ENCODE peak calls at places on chromosomes 13 and 19, in seven cellular contexts. C is esophagus muscularis mucosa; Q is H9; Y is naive thymus-derived CD4-positive, alpha-beta T cell; B is brain microvascular endothelial cell; V is MM.1S; X is tibial artery. L is an unnamed sample.

GRCh38 chr13:20669162-20669561 is 34.3 kb upstream of the IL17D start:
- DNase-seq in B (no peak), Q (no peak), X (no peak), V (peak), Y (no peak), C (no peak), L (no peak)

GRCh38 chr13:57631607-57632275 is at the start of gene PCDH17:
- DNase-seq in V (peak), X (peak), Q (peak), Y (no peak), C (no peak), B (peak), L (no peak)

GRCh38 chr19:36707134-36707533 is 19.7 kb downstream of the ZNF567 start:
- DNase-seq in V (no peak), Y (no peak), X (no peak), Q (no peak), B (no peak), C (no peak), L (no peak)

GRCh38 chr13:42720116-42720857 is 61.1 kb upstream of the FAM216B start:
- DNase-seq in V (no peak), B (peak), C (no peak), Q (no peak), X (no peak), Y (no peak), L (peak)

GRCh38 chr13:79451500-79451962 is 29.4 kb upstream of the NDFIP2 start:
- DNase-seq in B (peak), Y (peak), X (no peak), C (no peak), Q (peak), V (peak), L (peak)

GRCh38 chr13:50589651-50590054 is 253.8 kb downstream of the DLEU7 start:
- DNase-seq in C (no peak), B (peak), Y (no peak), X (no peak), Q (no peak), V (no peak), L (peak)

GRCh38 chr13:48493076-48493765 is 39.7 kb downstream of the RCBTB2 start:
- DNase-seq in Y (peak), C (no peak), B (no peak), V (no peak), X (no peak), Q (no peak), L (no peak)

GRCh38 chr19:16078311-16078758 is 2.0 kb downstream of the TPM4 start:
- DNase-seq in B (no peak), Q (no peak), X (peak), C (peak), V (peak), Y (no peak), L (peak)

GRCh38 chr13:28991764-28992163 is 171.6 kb downstream of the MTUS2 start:
- DNase-seq in C (no peak), X (no peak), B (no peak), Q (no peak), V (no peak), Y (no peak), L (no peak)

GRCh38 chr19:34960940-34961679 is 2.9 kb downstream of the ZNF792 start:
- DNase-seq in Q (no peak), Y (no peak), B (no peak), V (no peak), X (no peak), C (no peak), L (no peak)

GRCh38 chr19:39136225-39136940 is 10.8 kb downstream of the PAK4 start:
- DNase-seq in X (no peak), B (no peak), C (no peak), Y (no peak), V (no peak), Q (no peak), L (no peak)

DNA sequence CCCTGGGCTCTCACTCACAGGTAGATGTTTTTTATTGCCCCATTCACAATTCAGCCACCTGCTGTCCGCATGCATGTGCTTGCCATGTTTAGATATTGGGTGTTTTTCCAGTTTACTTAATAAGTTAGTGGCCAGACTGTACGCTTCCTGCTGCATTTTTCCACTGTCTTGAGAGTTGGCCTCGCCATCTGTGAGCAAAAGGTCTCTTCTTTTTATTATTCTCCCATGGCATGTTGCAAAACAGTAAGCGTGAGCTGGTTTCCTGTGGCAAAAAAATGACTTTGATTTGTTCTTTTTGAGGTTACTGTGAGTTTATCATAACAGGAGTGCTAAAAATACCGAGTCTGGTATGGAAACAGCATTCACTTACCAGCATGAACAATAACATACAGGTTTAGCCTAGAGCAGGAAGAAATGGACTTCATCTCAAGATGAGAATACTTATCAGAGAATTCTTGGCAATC is 46.0 kb downstream of the SAE1 start:
- DNase-seq in X (peak), V (no peak), Q (no peak), Y (peak), B (peak), C (no peak), L (no peak)
- H3K27ac ChIP-seq in X (peak), V (no peak), Q (no peak), Y (peak), B (peak), C (peak), L (no peak)

GRCh38 chr19:17555480-17555928 is at the start of gene COLGALT1:
- DNase-seq in X (peak), C (peak), B (peak), Y (peak), Q (peak), V (peak), L (peak)

GRCh38 chr19:17556995-17557394 is 1.5 kb downstream of the COLGALT1 start:
- DNase-seq in B (no peak), V (no peak), Q (no peak), X (no peak), C (no peak), Y (no peak), L (no peak)

GRCh38 chr19:17553256-17553655 is 2.2 kb upstream of the COLGALT1 start:
- DNase-seq in V (no peak), X (peak), B (peak), Q (peak), Y (no peak), C (no peak), L (peak)

GRCh38 chr19:17555929-17556813 is 722 bp downstream of the COLGALT1 start:
- DNase-seq in C (no peak), V (peak), B (peak), Q (peak), Y (no peak), X (peak), L (peak)

GRCh38 chr19:17554968-17555479 is 425 bp upstream of the COLGALT1 start:
- DNase-seq in V (no peak), Y (no peak), X (no peak), C (no peak), Q (no peak), B (no peak), L (no peak)
- H3K27ac ChIP-seq in V (no peak), Y (peak), X (peak), C (peak), Q (no peak), B (no peak), L (no peak)

GRCh38 chr13:87674143-87674772 is 3.1 kb downstream of the SLITRK5 start:
- DNase-seq in V (no peak), Q (peak), C (peak), B (no peak), X (no peak), Y (no peak), L (no peak)

GRCh38 chr13:87667686-87668085 is 3.5 kb upstream of the SLITRK5 start:
- DNase-seq in B (no peak), V (no peak), C (no peak), Y (no peak), X (no peak), Q (no peak), L (peak)

GRCh38 chr13:87671824-87672603 is 843 bp downstream of the SLITRK5 start:
- DNase-seq in X (no peak), V (no peak), Q (peak), B (no peak), Y (no peak), C (peak), L (no peak)

GRCh38 chr13:87669379-87669978 is 1.7 kb upstream of the SLITRK5 start:
- DNase-seq in B (no peak), V (peak), Y (no peak), Q (peak), C (no peak), X (no peak), L (peak)

GRCh38 chr13:87671031-87671823 is at the start of gene SLITRK5:
- DNase-seq in X (peak), V (peak), Q (peak), Y (peak), B (peak), C (peak), L (peak)
- H3K27ac ChIP-seq in X (no peak), V (peak), Q (no peak), Y (no peak), B (no peak), C (peak), L (no peak)

GRCh38 chr13:27619711-27620376 is 485 bp downstream of the LNX2 start:
- DNase-seq in Q (no peak), C (no peak), Y (peak), X (peak), B (peak), V (peak), L (peak)

GRCh38 chr13:27620377-27621115 is at the start of gene LNX2:
- DNase-seq in X (peak), Y (peak), Q (peak), B (peak), C (peak), V (peak), L (peak)

GRCh38 chr13:27621116-27621365 is 651 bp upstream of the POLR1D start:
- DNase-seq in Q (no peak), B (no peak), Y (no peak), C (no peak), X (no peak), V (no peak), L (no peak)

GRCh38 chr13:27619093-27619705 is 1.1 kb downstream of the LNX2 start:
- DNase-seq in B (no peak), C (no peak), Q (no peak), X (no peak), Y (no peak), V (no peak), L (peak)

DNA sequence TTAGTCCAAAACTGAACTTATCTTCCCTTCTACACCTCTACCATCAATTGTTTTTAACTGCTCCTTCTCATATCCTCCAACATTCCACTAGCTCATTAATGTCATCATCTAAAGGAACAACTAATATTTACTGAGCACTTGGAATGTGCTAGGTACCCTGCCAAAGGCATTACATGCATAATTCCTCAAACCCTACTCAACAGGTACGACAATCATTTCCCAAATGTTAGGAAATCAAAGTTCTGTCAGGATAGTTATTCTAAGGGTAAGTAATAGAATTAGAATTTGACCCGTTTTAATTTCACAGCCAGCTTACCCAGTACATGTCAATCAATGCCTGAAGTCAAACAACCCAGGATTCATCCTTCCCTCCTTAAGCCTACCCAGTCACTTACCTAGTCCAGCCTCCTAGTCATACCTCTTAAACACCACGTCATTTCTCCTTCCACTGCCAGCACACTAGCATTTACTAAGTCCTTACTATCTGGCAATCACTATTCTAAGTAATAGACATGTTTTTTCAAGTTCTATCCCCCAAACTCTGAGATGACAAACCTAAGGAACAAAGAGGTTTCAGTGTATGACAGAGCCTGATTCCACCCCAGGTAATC is 2.4 kb downstream of the LNX2 start:
- DNase-seq in Q (no peak), X (no peak), C (no peak), B (no peak), Y (no peak), V (no peak), L (peak)
- H3K27ac ChIP-seq in Q (no peak), X (no peak), C (no peak), B (no peak), Y (no peak), V (no peak), L (no peak)

GRCh38 chr13:30406779-30407416 is 15.4 kb upstream of the UBE2L5 start:
- DNase-seq in B (no peak), V (no peak), X (no peak), C (no peak), Q (no peak), Y (no peak), L (no peak)

GRCh38 chr13:30412351-30412750 is 9.9 kb upstream of the UBE2L5 start:
- DNase-seq in V (no peak), C (no peak), X (no peak), B (no peak), Y (no peak), Q (no peak), L (no peak)

GRCh38 chr13:30410705-30411125 is 11.6 kb upstream of the UBE2L5 start:
- DNase-seq in B (no peak), X (no peak), Y (no peak), C (no peak), Q (no peak), V (no peak), L (no peak)

GRCh38 chr13:30408319-30409101 is 13.8 kb upstream of the UBE2L5 start:
- DNase-seq in C (peak), Y (peak), B (peak), Q (peak), V (peak), X (peak), L (peak)

GRCh38 chr13:30409911-30410704 is 12.2 kb upstream of the UBE2L5 start:
- DNase-seq in B (peak), V (no peak), Y (no peak), X (peak), Q (no peak), C (no peak), L (peak)
- H3K27ac ChIP-seq in B (peak), V (no peak), Y (no peak), X (peak), Q (no peak), C (peak), L (no peak)

GRCh38 chr19:44093931-44094765 is at the start of gene ZNF224:
- DNase-seq in B (peak), C (peak), V (peak), X (peak), Y (peak), Q (peak), L (peak)
- H3K27ac ChIP-seq in B (peak), C (peak), V (peak), X (peak), Y (peak), Q (no peak), L (no peak)